ENCODE peak calls at places on chromosomes 1 and 21, in seven cellular contexts. One of them, this sample, is unnamed.

GRCh38 chr1:173507205-173507846 is 30.2 kb downstream of the PRDX6 start:
- DNase-seq in ovary: no peak
- DNase-seq in body of pancreas: no peak
- DNase-seq in GM12878: no peak
- DNase-seq in CD8-positive, alpha-beta memory T cell: no peak
- DNase-seq in neural progenitor cell: peak; percentile 41
- DNase-seq in A673: peak; percentile 69
- DNase-seq in this sample: no peak

GRCh38 chr1:18868801-18869424 is 9.5 kb upstream of the TAS1R2 start:
- DNase-seq in GM12878: no peak
- DNase-seq in ovary: no peak
- DNase-seq in neural progenitor cell: no peak
- DNase-seq in CD8-positive, alpha-beta memory T cell: no peak
- DNase-seq in A673: no peak
- DNase-seq in body of pancreas: no peak
- DNase-seq in this sample: no peak

GRCh38 chr1:189289346-189289745 is 1188.3 kb downstream of the BRINP3 start:
- DNase-seq in GM12878: no peak
- DNase-seq in body of pancreas: no peak
- DNase-seq in neural progenitor cell: no peak
- DNase-seq in CD8-positive, alpha-beta memory T cell: no peak
- DNase-seq in A673: no peak
- DNase-seq in ovary: no peak
- DNase-seq in this sample: no peak

GRCh38 chr1:174080819-174081218 is 58.7 kb upstream of the RC3H1 start:
- DNase-seq in CD8-positive, alpha-beta memory T cell: no peak
- DNase-seq in ovary: no peak
- DNase-seq in A673: no peak
- DNase-seq in body of pancreas: no peak
- DNase-seq in neural progenitor cell: no peak
- DNase-seq in GM12878: no peak
- DNase-seq in this sample: no peak

GRCh38 chr1:48430832-48431231 is 41.2 kb downstream of the SPATA6 start:
- DNase-seq in ovary: no peak
- DNase-seq in GM12878: no peak
- DNase-seq in A673: no peak
- DNase-seq in body of pancreas: no peak
- DNase-seq in neural progenitor cell: no peak
- DNase-seq in CD8-positive, alpha-beta memory T cell: no peak
- DNase-seq in this sample: no peak

GRCh38 chr21:26587621-26588260 is 14.7 kb upstream of the CYYR1 start:
- DNase-seq in ovary: no peak
- DNase-seq in CD8-positive, alpha-beta memory T cell: no peak
- DNase-seq in A673: peak; percentile 58
- DNase-seq in neural progenitor cell: no peak
- DNase-seq in GM12878: no peak
- DNase-seq in body of pancreas: no peak
- DNase-seq in this sample: no peak

GRCh38 chr1:164755674-164756073 is 196.7 kb downstream of the PBX1 start:
- DNase-seq in A673: peak; percentile 33
- DNase-seq in CD8-positive, alpha-beta memory T cell: no peak
- DNase-seq in body of pancreas: no peak
- DNase-seq in neural progenitor cell: no peak
- DNase-seq in GM12878: no peak
- DNase-seq in ovary: no peak
- DNase-seq in this sample: no peak

GRCh38 chr1:6235302-6235680 is 473 bp downstream of the ICMT start:
- DNase-seq in body of pancreas: peak; percentile 29
- DNase-seq in neural progenitor cell: no peak
- DNase-seq in A673: no peak
- DNase-seq in GM12878: no peak
- DNase-seq in CD8-positive, alpha-beta memory T cell: no peak
- DNase-seq in ovary: peak; percentile 51
- DNase-seq in this sample: peak; percentile 79

GRCh38 chr1:36927826-36928225 is 106.5 kb downstream of the GRIK3 start:
- DNase-seq in ovary: no peak
- DNase-seq in CD8-positive, alpha-beta memory T cell: no peak
- DNase-seq in GM12878: no peak
- DNase-seq in body of pancreas: no peak
- DNase-seq in neural progenitor cell: no peak
- DNase-seq in A673: no peak
- DNase-seq in this sample: no peak

GRCh38 chr1:91883470-91883869 is 2.5 kb downstream of the TGFBR3 start:
- DNase-seq in ovary: no peak
- DNase-seq in neural progenitor cell: no peak
- DNase-seq in A673: peak; percentile 59
- DNase-seq in body of pancreas: no peak
- DNase-seq in CD8-positive, alpha-beta memory T cell: no peak
- DNase-seq in GM12878: no peak
- DNase-seq in this sample: no peak

GRCh38 chr1:30569384-30569783 is 154.0 kb downstream of the MATN1 start:
- DNase-seq in body of pancreas: no peak
- DNase-seq in GM12878: no peak
- DNase-seq in neural progenitor cell: no peak
- DNase-seq in ovary: no peak
- DNase-seq in A673: no peak
- DNase-seq in CD8-positive, alpha-beta memory T cell: no peak
- DNase-seq in this sample: no peak

GRCh38 chr1:87106158-87106557 is 191.7 kb downstream of the HS2ST1 start:
- DNase-seq in CD8-positive, alpha-beta memory T cell: no peak
- DNase-seq in body of pancreas: no peak
- DNase-seq in A673: no peak
- DNase-seq in neural progenitor cell: no peak
- DNase-seq in ovary: no peak
- DNase-seq in GM12878: no peak
- DNase-seq in this sample: no peak

GRCh38 chr1:51294566-51295184 is 35.7 kb downstream of the TTC39A start:
- DNase-seq in neural progenitor cell: no peak
- DNase-seq in body of pancreas: no peak
- DNase-seq in GM12878: no peak
- DNase-seq in ovary: no peak
- DNase-seq in CD8-positive, alpha-beta memory T cell: no peak
- DNase-seq in A673: no peak
- DNase-seq in this sample: no peak

GRCh38 chr21:33560965-33561364 is 18.1 kb downstream of the SON start:
- DNase-seq in neural progenitor cell: no peak
- DNase-seq in A673: no peak
- DNase-seq in body of pancreas: no peak
- DNase-seq in CD8-positive, alpha-beta memory T cell: no peak
- DNase-seq in ovary: no peak
- DNase-seq in GM12878: no peak
- DNase-seq in this sample: no peak

GRCh38 chr1:243982451-243983018 is 68.5 kb upstream of the ZBTB18 start:
- DNase-seq in ovary: no peak
- DNase-seq in A673: peak; percentile 43
- DNase-seq in CD8-positive, alpha-beta memory T cell: no peak
- DNase-seq in body of pancreas: no peak
- DNase-seq in neural progenitor cell: peak; percentile 47
- DNase-seq in GM12878: no peak
- DNase-seq in this sample: no peak

GRCh38 chr1:168246506-168246905 is 20.7 kb downstream of the SFT2D2 start:
- DNase-seq in body of pancreas: no peak
- DNase-seq in neural progenitor cell: no peak
- DNase-seq in CD8-positive, alpha-beta memory T cell: no peak
- DNase-seq in ovary: no peak
- DNase-seq in A673: no peak
- DNase-seq in GM12878: no peak
- DNase-seq in this sample: no peak

GRCh38 chr1:114561333-114561732 is 20.1 kb downstream of the BCAS2 start:
- DNase-seq in GM12878: no peak
- DNase-seq in body of pancreas: no peak
- DNase-seq in CD8-positive, alpha-beta memory T cell: no peak
- DNase-seq in neural progenitor cell: no peak
- DNase-seq in ovary: no peak
- DNase-seq in A673: no peak
- DNase-seq in this sample: no peak

GRCh38 chr1:147167361-147167760 is 4.9 kb downstream of the PRKAB2 start:
- DNase-seq in neural progenitor cell: no peak
- DNase-seq in A673: peak; percentile 37
- DNase-seq in ovary: no peak
- DNase-seq in CD8-positive, alpha-beta memory T cell: no peak
- DNase-seq in body of pancreas: no peak
- DNase-seq in GM12878: no peak
- DNase-seq in this sample: no peak

GRCh38 chr21:41411449-41412089 is 14.5 kb upstream of the MX1 start:
- DNase-seq in A673: peak; percentile 18
- DNase-seq in neural progenitor cell: no peak
- DNase-seq in CD8-positive, alpha-beta memory T cell: no peak
- DNase-seq in ovary: no peak
- DNase-seq in GM12878: peak; percentile 40
- DNase-seq in body of pancreas: peak; percentile 38
- DNase-seq in this sample: peak; percentile 76

DNA sequence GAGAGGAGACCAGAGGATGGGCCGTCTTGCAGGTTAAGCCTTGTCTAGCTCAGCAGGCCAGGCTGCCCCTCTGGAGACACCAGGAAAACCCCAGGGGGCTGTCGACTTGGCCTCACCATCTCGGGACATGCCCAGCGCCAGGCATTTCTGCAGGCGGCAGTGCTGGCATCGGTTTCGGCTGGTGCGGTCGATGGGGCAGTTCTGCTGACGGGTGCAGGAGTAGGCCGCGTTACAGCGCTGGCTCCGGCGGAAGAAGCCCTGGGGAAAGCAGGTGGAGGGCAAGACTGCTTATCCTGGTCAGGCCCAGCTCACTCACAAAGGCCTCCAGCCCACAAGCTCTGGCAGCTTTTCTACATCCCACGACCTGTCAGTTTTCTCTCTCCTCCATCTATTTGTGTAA is 11.3 kb upstream of the LINGO4 start:
- DNase-seq in neural progenitor cell: no peak
- DNase-seq in GM12878: no peak
- DNase-seq in body of pancreas: no peak
- DNase-seq in ovary: no peak
- DNase-seq in A673: no peak
- DNase-seq in CD8-positive, alpha-beta memory T cell: no peak
- DNase-seq in this sample: no peak
- H3K4me1 ChIP-seq in neural progenitor cell: no peaks in the 10 kb centered on the region
- H3K4me1 ChIP-seq in GM12878: no peaks in the 10 kb centered on the region
- H3K4me1 ChIP-seq in body of pancreas: peaks cover 24% of the 10 kb centered on the region
- H3K4me1 ChIP-seq in ovary: no peaks in the 10 kb centered on the region
- H3K4me1 ChIP-seq in A673: no peaks in the 10 kb centered on the region
- H3K4me1 ChIP-seq in CD8-positive, alpha-beta memory T cell: peaks cover 58% of the 10 kb centered on the region
- H3K4me1 ChIP-seq in this sample: no peaks in the 10 kb centered on the region

DNA sequence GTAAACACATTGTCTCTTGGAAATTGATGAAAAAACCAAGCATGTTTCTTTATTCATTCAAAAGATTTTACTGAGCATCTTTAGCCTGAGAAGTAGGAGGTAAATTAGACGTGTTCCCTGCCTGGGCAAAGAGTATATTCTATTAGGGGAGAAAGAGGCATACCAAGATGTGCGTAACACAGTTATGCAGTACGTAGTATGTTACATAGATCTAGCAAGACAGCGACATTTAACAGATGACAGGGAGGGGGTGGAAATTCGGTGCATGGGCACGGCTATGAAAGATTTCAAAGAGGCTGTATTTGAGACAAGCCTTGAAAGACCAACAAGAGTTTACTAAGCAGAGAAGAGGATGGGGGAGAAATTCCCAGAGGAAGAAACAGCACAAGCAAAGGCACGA is 85.0 kb downstream of the TM2D1 start:
- DNase-seq in A673: no peak
- DNase-seq in body of pancreas: no peak
- DNase-seq in ovary: no peak
- DNase-seq in neural progenitor cell: no peak
- DNase-seq in GM12878: no peak
- DNase-seq in CD8-positive, alpha-beta memory T cell: no peak
- DNase-seq in this sample: no peak
- H3K4me1 ChIP-seq in A673: peaks cover 36% of the 10 kb centered on the region
- H3K4me1 ChIP-seq in body of pancreas: no peaks in the 10 kb centered on the region
- H3K4me1 ChIP-seq in ovary: peaks cover 18% of the 10 kb centered on the region
- H3K4me1 ChIP-seq in neural progenitor cell: no peaks in the 10 kb centered on the region
- H3K4me1 ChIP-seq in GM12878: peaks cover 4% of the 10 kb centered on the region
- H3K4me1 ChIP-seq in CD8-positive, alpha-beta memory T cell: no peaks in the 10 kb centered on the region
- H3K4me1 ChIP-seq in this sample: no peaks in the 10 kb centered on the region

GRCh38 chr1:109912214-109912861 is 1.7 kb downstream of the CSF1 start:
- DNase-seq in body of pancreas: no peak
- DNase-seq in ovary: no peak
- DNase-seq in A673: no peak
- DNase-seq in CD8-positive, alpha-beta memory T cell: no peak
- DNase-seq in GM12878: no peak
- DNase-seq in neural progenitor cell: no peak
- DNase-seq in this sample: no peak

GRCh38 chr1:109910963-109911798 is 532 bp downstream of the CSF1 start:
- DNase-seq in GM12878: no peak
- DNase-seq in A673: peak; percentile 24
- DNase-seq in body of pancreas: no peak
- DNase-seq in neural progenitor cell: peak; percentile 77
- DNase-seq in CD8-positive, alpha-beta memory T cell: no peak
- DNase-seq in ovary: peak; percentile 63
- DNase-seq in this sample: no peak

GRCh38 chr1:109908857-109909256 is 1.8 kb upstream of the CSF1 start:
- DNase-seq in CD8-positive, alpha-beta memory T cell: no peak
- DNase-seq in neural progenitor cell: no peak
- DNase-seq in A673: no peak
- DNase-seq in body of pancreas: no peak
- DNase-seq in ovary: no peak
- DNase-seq in GM12878: no peak
- DNase-seq in this sample: no peak

GRCh38 chr1:109909531-109909930 is 1.1 kb upstream of the CSF1 start:
- DNase-seq in GM12878: no peak
- DNase-seq in A673: no peak
- DNase-seq in body of pancreas: no peak
- DNase-seq in CD8-positive, alpha-beta memory T cell: no peak
- DNase-seq in ovary: no peak
- DNase-seq in neural progenitor cell: no peak
- DNase-seq in this sample: no peak

DNA sequence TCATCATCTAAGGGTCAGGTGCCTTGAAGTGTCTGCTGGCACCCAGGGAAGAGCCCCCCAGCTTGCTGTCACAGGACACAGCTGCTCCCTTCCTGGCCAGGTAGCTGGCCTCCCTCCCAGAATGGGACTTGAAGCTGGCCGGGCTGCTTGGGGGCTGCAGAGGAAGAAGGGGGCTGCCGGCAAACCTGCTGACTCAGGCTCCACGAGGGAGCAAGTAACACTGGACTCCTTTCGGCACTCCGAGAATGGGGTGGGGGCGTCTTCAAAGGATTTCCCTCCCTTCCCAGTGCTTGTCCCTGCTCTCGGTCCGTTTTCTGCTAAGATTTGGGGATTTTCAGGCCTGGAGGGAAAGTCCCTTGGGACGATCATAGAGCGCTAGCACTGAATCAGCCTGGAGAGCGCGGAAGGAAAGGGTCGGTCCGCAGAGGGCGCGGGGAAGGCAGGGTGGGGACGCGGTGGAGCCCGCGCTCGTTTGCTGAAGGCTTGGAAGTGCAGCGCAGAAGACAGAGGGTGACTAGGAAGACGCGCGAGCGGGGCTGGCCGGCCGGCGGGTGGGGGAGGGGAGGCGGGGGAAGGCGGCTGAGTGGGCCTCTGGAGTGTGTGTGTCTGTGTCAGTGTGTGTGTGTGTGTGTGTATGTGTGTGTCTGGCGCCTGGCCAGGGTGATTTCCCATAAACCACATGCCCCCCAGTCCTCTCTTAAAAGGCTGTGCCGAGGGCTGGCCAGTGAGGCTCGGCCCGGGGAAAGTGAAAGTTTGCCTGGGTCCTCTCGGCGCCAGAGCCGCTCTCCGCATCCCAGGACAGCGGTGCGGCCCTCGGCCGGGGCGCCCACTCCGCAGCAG is at the start of gene CSF1:
- DNase-seq in body of pancreas: peak; percentile 81
- DNase-seq in CD8-positive, alpha-beta memory T cell: peak; percentile 25
- DNase-seq in GM12878: peak; percentile 48
- DNase-seq in neural progenitor cell: peak; percentile 81
- DNase-seq in ovary: peak; percentile 94
- DNase-seq in A673: peak; percentile 61
- DNase-seq in this sample: peak; percentile 79
- H3K4me1 ChIP-seq in body of pancreas: peaks cover 45% of the 10 kb centered on the region
- H3K4me1 ChIP-seq in CD8-positive, alpha-beta memory T cell: peaks cover 59% of the 10 kb centered on the region
- H3K4me1 ChIP-seq in GM12878: peaks cover 20% of the 10 kb centered on the region
- H3K4me1 ChIP-seq in neural progenitor cell: peaks cover 29% of the 10 kb centered on the region
- H3K4me1 ChIP-seq in ovary: peaks cover 11% of the 10 kb centered on the region
- H3K4me1 ChIP-seq in A673: peaks cover 11% of the 10 kb centered on the region
- H3K4me1 ChIP-seq in this sample: peaks cover 7% of the 10 kb centered on the region

GRCh38 chr1:214244252-214244651 is 36.7 kb upstream of the SMYD2 start:
- DNase-seq in ovary: no peak
- DNase-seq in A673: no peak
- DNase-seq in neural progenitor cell: no peak
- DNase-seq in body of pancreas: no peak
- DNase-seq in CD8-positive, alpha-beta memory T cell: no peak
- DNase-seq in GM12878: no peak
- DNase-seq in this sample: no peak
- H3K4me1 ChIP-seq in ovary: no peaks in the 10 kb centered on the region
- H3K4me1 ChIP-seq in A673: no peaks in the 10 kb centered on the region
- H3K4me1 ChIP-seq in neural progenitor cell: peaks cover 37% of the 10 kb centered on the region
- H3K4me1 ChIP-seq in body of pancreas: no peaks in the 10 kb centered on the region
- H3K4me1 ChIP-seq in CD8-positive, alpha-beta memory T cell: no peaks in the 10 kb centered on the region
- H3K4me1 ChIP-seq in GM12878: no peaks in the 10 kb centered on the region
- H3K4me1 ChIP-seq in this sample: no peaks in the 10 kb centered on the region

This sample was measured in mucosa of descending colon.